ENCODE peak calls at places on chromosomes 6 and 20, in five cellular contexts. T, Z, H, E and C are unnamed samples. For H3K4me1 and H3K27me3, the result is how much of the 10 kb centered on the place peaks cover.

GRCh38 chr6:109695468-109695867 is 4.4 kb downstream of the FIG4 start:
- DNase-seq in T (no peak), Z (peak), H (no peak), E (no peak), C (peak)

GRCh38 chr6:120405947-120406346 is 928.3 kb downstream of the TBC1D32 start:
- DNase-seq in T (no peak), Z (peak), H (no peak), E (no peak), C (no peak)

GRCh38 chr20:46056970-46057855 is 28.2 kb downstream of the SLC12A5 start:
- DNase-seq in T (peak), Z (peak), H (no peak), E (no peak), C (no peak)

GRCh38 chr6:100880149-100880900 is 804 bp downstream of the ASCC3 start:
- DNase-seq in T (peak), Z (no peak), H (no peak), E (no peak), C (peak)

GRCh38 chr20:37915800-37916570 is 13.1 kb downstream of the VSTM2L start:
- DNase-seq in T (no peak), Z (peak), H (no peak), E (peak), C (no peak)

GRCh38 chr6:10720229-10720959 is 2.5 kb upstream of the TMEM14C start:
- DNase-seq in T (peak), Z (no peak), H (no peak), E (peak), C (peak)

GRCh38 chr6:89494131-89494793 is 61.3 kb downstream of the ANKRD6 start:
- DNase-seq in T (no peak), Z (no peak), H (no peak), E (no peak), C (no peak)

GRCh38 chr6:148044261-148044731 is 298.3 kb upstream of the SASH1 start:
- DNase-seq in T (no peak), Z (no peak), H (no peak), E (no peak), C (no peak)

GRCh38 chr6:160036790-160037206 is 67.9 kb downstream of the IGF2R start:
- DNase-seq in T (no peak), Z (no peak), H (no peak), E (no peak), C (no peak)

DNA sequence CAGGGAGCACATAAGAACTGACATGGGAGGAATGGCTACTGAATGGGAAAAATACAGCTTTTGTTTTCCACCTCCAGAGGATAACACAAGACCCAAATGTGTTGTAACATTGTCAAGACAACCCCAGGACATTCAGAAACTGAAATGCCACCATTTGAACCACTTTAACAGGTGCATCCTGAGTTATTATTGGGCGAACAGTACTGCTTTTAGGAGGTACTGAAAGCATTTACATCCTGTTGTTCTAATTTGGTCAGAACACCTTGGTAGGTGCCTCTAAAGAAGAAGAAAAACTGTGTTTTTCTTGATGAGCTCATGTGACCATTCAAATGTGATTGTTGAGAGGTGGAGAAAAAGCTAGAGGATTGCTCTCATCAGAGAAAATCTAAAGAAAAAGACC is 6.4 kb upstream of the TXNDC5 start:
- DNase-seq in T (no peak), Z (no peak), H (no peak), E (no peak), C (no peak)
- H3K4me1 ChIP-seq in T (under half), Z (under half), H (under half), E (under half), C (under half)

DNA sequence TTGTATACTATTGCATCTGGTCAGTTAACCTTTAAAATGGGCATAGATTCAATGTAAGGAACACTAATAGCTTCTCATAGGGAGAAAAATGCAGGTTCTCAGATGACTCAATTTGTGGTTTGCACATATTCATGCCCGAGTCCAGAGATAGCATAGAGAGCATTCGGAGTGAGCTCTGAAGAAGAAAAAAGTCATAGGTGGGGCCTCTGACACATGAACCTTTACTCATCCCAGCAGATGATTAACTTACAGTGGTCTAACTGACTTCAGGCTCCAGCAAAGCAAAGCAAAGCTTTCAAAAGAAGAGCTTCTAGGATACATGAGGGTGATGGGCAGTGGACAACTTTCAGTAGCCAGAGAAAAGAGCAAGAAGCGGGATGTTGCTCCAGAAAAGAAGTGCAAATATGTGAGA is 55.3 kb upstream of the BTN3A2 start:
- DNase-seq in T (no peak), Z (no peak), H (no peak), E (no peak), C (no peak)
- H3K27ac ChIP-seq in T (no peak), Z (no peak), H (no peak), E (no peak), C (no peak)

GRCh38 chr20:62989201-62989601 is 17.6 kb downstream of the BHLHE23 start:
- DNase-seq in T (no peak), Z (no peak), H (no peak), E (no peak), C (no peak)

GRCh38 chr20:62990306-62990825 is 16.4 kb downstream of the BHLHE23 start:
- DNase-seq in T (no peak), Z (no peak), H (no peak), E (no peak), C (no peak)

GRCh38 chr20:62993856-62994494 is 12.8 kb downstream of the BHLHE23 start:
- DNase-seq in T (no peak), Z (no peak), H (no peak), E (no peak), C (no peak)

GRCh38 chr20:62991196-62991807 is 15.5 kb downstream of the BHLHE23 start:
- DNase-seq in T (no peak), Z (no peak), H (no peak), E (no peak), C (no peak)

DNA sequence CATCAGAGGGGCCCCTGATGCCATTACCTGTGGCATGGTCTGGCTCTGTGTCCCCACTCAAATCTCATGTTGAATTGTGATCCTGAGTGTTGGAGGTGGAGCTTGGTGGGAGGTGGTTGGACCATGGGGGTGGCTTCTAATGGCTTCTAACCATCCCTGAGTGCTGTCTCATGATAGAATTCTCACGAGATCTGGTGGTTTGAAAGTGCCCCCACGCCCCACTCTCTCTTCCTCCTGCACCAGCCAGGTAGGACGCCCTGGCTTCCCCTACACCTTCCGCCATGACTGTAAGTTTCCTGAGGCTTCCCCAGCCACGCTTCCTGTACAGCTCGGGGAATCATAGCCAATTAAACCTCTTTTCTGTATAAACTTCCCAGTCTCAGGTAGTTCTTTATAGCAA is 14.9 kb downstream of the BHLHE23 start:
- DNase-seq in T (no peak), Z (no peak), H (no peak), E (no peak), C (no peak)
- H3K27me3 ChIP-seq in T (under half), Z (under half), H (half or more), E (under half), C (under half)

DNA sequence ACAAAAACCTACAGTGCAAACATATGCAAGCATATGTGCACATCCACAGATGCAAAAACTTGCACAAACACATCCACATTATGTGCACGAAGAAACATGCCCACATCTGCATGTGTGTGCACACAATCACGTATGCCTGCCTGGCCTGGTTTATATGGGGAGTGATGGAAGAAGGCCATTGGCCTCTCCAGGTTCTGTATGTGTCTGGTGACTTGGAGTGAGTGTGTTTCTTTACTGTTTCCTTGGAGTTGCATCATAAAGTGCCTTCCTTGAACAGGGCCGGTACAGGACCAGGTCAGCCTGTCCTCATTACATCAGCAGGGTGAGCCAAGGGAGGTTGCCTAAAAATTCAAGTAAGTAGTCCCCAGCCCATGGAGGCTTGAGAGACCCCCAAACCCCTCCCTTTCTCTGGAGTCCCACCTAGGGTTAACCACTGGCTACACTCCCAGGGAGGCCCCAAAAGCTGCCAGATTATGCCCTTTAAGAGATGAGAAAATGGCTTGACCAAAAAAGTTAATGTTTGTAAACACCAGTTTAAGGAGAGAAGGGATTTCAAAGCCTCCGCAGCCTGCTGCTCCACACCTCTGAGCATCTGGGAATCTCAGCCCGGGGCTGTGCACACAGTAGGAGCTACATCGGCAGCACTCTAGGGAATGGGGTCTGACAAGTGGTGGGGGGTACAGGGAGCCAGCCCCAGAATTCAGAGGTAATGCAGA is 140.8 kb downstream of the VEGFA start:
- DNase-seq in T (no peak), Z (no peak), H (no peak), E (no peak), C (no peak)
- H3K4me1 ChIP-seq in T (under half), Z (under half), H (under half), E (under half), C (under half)